ENCODE peak calls at places on chromosomes 16 and 17, in four cellular contexts. M is ELR, P is nephron progenitor cell, H is body of pancreas. K is an unnamed sample.

GRCh38 chr16:46947900-46948547 is 25.4 kb downstream of the DNAJA2 start:
- DNase-seq in M (peak; percentile 72), P (peak; percentile 19), H (no peak), K (no peak)

GRCh38 chr16:78659668-78660217 is 560.3 kb downstream of the WWOX start:
- DNase-seq in M (no peak), P (no peak), H (no peak), K (no peak)

GRCh38 chr17:78797691-78798585 is 15.9 kb upstream of the CYTH1 start:
- DNase-seq in M (no peak), P (no peak), H (no peak), K (no peak)

GRCh38 chr16:8905795-8906591 is 23.8 kb downstream of the LITAFD start:
- DNase-seq in M (no peak), P (no peak), H (no peak), K (no peak)

GRCh38 chr17:82930924-82931695 is 91.3 kb upstream of the ZNF750 start:
- DNase-seq in M (no peak), P (no peak), H (no peak), K (no peak)

GRCh38 chr17:42521666-42522262 is 14.3 kb upstream of the NAGLU start:
- DNase-seq in M (no peak), P (no peak), H (no peak), K (no peak)

GRCh38 chr17:45147581-45148182 is 593 bp upstream of the HEXIM1 start:
- DNase-seq in M (peak; percentile 99), P (peak; percentile 78), H (peak; percentile 74), K (peak; percentile 83)

GRCh38 chr16:77916111-77916510 is 106.2 kb upstream of the CLEC3A start:
- DNase-seq in M (no peak), P (no peak), H (no peak), K (no peak)

GRCh38 chr16:67606632-67607031 is 38.3 kb upstream of the CARMIL2 start:
- DNase-seq in M (no peak), P (no peak), H (no peak), K (no peak)

GRCh38 chr17:83007504-83008475 is 71.6 kb upstream of the METRNL start:
- DNase-seq in M (no peak), P (no peak), H (no peak), K (no peak)

GRCh38 chr17:40490289-40490853 is 11.1 kb downstream of the TNS4 start:
- DNase-seq in M (no peak), P (peak; percentile 25), H (peak; percentile 50), K (peak; percentile 74)

GRCh38 chr16:2039286-2040030 is 8.2 kb downstream of the NTHL1 start:
- DNase-seq in M (no peak), P (no peak), H (peak; percentile 60), K (peak; percentile 79)

GRCh38 chr16:67169011-67169451 is 1.3 kb upstream of the NOL3 start:
- DNase-seq in M (no peak), P (no peak), H (no peak), K (peak; percentile 28)

GRCh38 chr17:71084838-71085237 is 915.5 kb downstream of the KCNJ2 start:
- DNase-seq in M (no peak), P (no peak), H (no peak), K (no peak)

GRCh38 chr16:84786605-84787302 is 33.0 kb upstream of the CRISPLD2 start:
- DNase-seq in M (no peak), P (no peak), H (peak; percentile 27), K (peak; percentile 36)

GRCh38 chr17:59753522-59754467 is 46.3 kb downstream of the VMP1 start:
- DNase-seq in M (peak; percentile 94), P (peak; percentile 20), H (no peak), K (peak; percentile 47)

GRCh38 chr17:43003542-43004172 is 2.9 kb upstream of the IFI35 start:
- DNase-seq in M (peak; percentile 92), P (no peak), H (peak; percentile 45), K (no peak)

GRCh38 chr17:40419559-40420331 is 2.0 kb upstream of the TOP2A start:
- DNase-seq in M (no peak), P (no peak), H (no peak), K (no peak)

GRCh38 chr16:69906838-69907301 is 44.3 kb upstream of the CLEC18A start:
- DNase-seq in M (peak; percentile 77), P (no peak), H (no peak), K (no peak)

GRCh38 chr16:57469046-57469445 is 6.6 kb downstream of the POLR2C start:
- DNase-seq in M (no peak), P (no peak), H (no peak), K (no peak)

GRCh38 chr16:3965306-3965705 is 84.8 kb upstream of the CREBBP start:
- DNase-seq in M (no peak), P (no peak), H (no peak), K (no peak)

GRCh38 chr16:27284865-27285675 is 16.5 kb upstream of the NSMCE1 start:
- DNase-seq in M (no peak), P (no peak), H (no peak), K (peak; percentile 3)

GRCh38 chr17:21313320-21313719 is 28.8 kb downstream of the MAP2K3 start:
- DNase-seq in M (no peak), P (no peak), H (no peak), K (peak; percentile 15)

GRCh38 chr17:77882481-77883212 is 75.9 kb upstream of the TNRC6C start:
- DNase-seq in M (peak; percentile 22), P (no peak), H (peak; percentile 60), K (peak; percentile 51)

GRCh38 chr16:38941-39892 is 14.2 kb downstream of the POLR3K start:
- DNase-seq in M (no peak), P (no peak), H (no peak), K (peak; percentile 81)

GRCh38 chr16:75616541-75617010 is 6.5 kb downstream of the ADAT1 start:
- DNase-seq in M (no peak), P (no peak), H (no peak), K (no peak)

GRCh38 chr17:63601439-63602371 is 1.0 kb downstream of the TACO1 start:
- DNase-seq in M (peak; percentile 36), P (no peak), H (peak; percentile 18), K (peak; percentile 62)

GRCh38 chr16:85856054-85856453 is 42.9 kb upstream of the IRF8 start:
- DNase-seq in M (no peak), P (no peak), H (no peak), K (peak; percentile 10)

GRCh38 chr16:87575027-87575804 is 27.1 kb upstream of the JPH3 start:
- DNase-seq in M (peak; percentile 20), P (peak; percentile 61), H (no peak), K (no peak)

GRCh38 chr16:20865420-20866126 is 34.6 kb downstream of the DCUN1D3 start:
- DNase-seq in M (peak; percentile 33), P (no peak), H (no peak), K (no peak)

GRCh38 chr17:80126449-80126715 is 20.5 kb downstream of the EIF4A3 start:
- DNase-seq in M (no peak), P (no peak), H (no peak), K (no peak)

GRCh38 chr16:86854058-86854621 is 275.8 kb downstream of the FOXL1 start:
- DNase-seq in M (peak; percentile 16), P (no peak), H (no peak), K (no peak)

GRCh38 chr17:8766731-8767130 is 8.4 kb upstream of the SPDYE4 start:
- DNase-seq in M (no peak), P (no peak), H (no peak), K (no peak)

GRCh38 chr16:28983644-28984043 is 1.2 kb upstream of the LAT start:
- DNase-seq in M (no peak), P (no peak), H (no peak), K (no peak)

GRCh38 chr16:70253291-70254094 is 1.8 kb upstream of the EXOSC6 start:
- DNase-seq in M (peak; percentile 70), P (peak; percentile 67), H (peak; percentile 51), K (peak; percentile 46)

GRCh38 chr17:81378941-81379511 is 16.2 kb upstream of the BAHCC1 start:
- DNase-seq in M (no peak), P (no peak), H (no peak), K (no peak)

GRCh38 chr17:82854226-82854625 is 14.4 kb upstream of the ZNF750 start:
- DNase-seq in M (no peak), P (no peak), H (no peak), K (no peak)

GRCh38 chr17:34645636-34646035 is 66.3 kb downstream of the TMEM132E start:
- DNase-seq in M (no peak), P (no peak), H (no peak), K (no peak)

GRCh38 chr17:80236911-80237310 is 16.7 kb downstream of the SLC26A11 start:
- DNase-seq in M (no peak), P (no peak), H (no peak), K (no peak)